ENCODE peak calls at places on chromosome 14, in four cellular contexts. G is GDM1, O is hippocampal formation, Q is kidney glomerular epithelial cell. S is an unnamed sample.

GRCh38 chr14:74915826-74916225 is 7.2 kb downstream of the RPS6KL1 start:
- DNase-seq in G (no peak), O (no peak), Q (no peak), S (no peak)

GRCh38 chr14:77707355-77707723 is 484 bp downstream of the ALKBH1 start:
- DNase-seq in G (no peak), O (peak), Q (peak), S (no peak)

GRCh38 chr14:97850886-97851285 is 1053.7 kb downstream of the VRK1 start:
- DNase-seq in G (no peak), O (no peak), Q (no peak), S (no peak)

GRCh38 chr14:70189678-70190077 is 927 bp upstream of the SLC8A3 start:
- DNase-seq in G (no peak), O (no peak), Q (no peak), S (no peak)

GRCh38 chr14:100525615-100526014 is 61.6 kb downstream of the BEGAIN start:
- DNase-seq in G (no peak), O (no peak), Q (no peak), S (no peak)

GRCh38 chr14:85731198-85731597 is 201.3 kb downstream of the FLRT2 start:
- DNase-seq in G (no peak), O (no peak), Q (peak), S (no peak)

GRCh38 chr14:43406936-43407335 is 1100.1 kb downstream of the FSCB start:
- DNase-seq in G (no peak), O (no peak), Q (no peak), S (no peak)

GRCh38 chr14:78519863-78520262 is 349.7 kb downstream of the NRXN3 start:
- DNase-seq in G (peak), O (no peak), Q (no peak), S (no peak)

GRCh38 chr14:91919814-91920213 is 27.7 kb downstream of the FBLN5 start:
- DNase-seq in G (no peak), O (no peak), Q (no peak), S (no peak)

GRCh38 chr14:75452324-75452723 is 24.5 kb downstream of the JDP2 start:
- DNase-seq in G (no peak), O (no peak), Q (no peak), S (no peak)

GRCh38 chr14:28303248-28303647 is 463.3 kb upstream of the FOXG1 start:
- DNase-seq in G (no peak), O (no peak), Q (no peak), S (no peak)

GRCh38 chr14:22469541-22470303 is 119.3 kb downstream of the DAD1 start:
- DNase-seq in G (no peak), O (no peak), Q (no peak), S (no peak)

GRCh38 chr14:99725774-99726537 is 41.9 kb downstream of the CYP46A1 start:
- DNase-seq in G (no peak), O (no peak), Q (no peak), S (no peak)

GRCh38 chr14:28742171-28742846 is 24.3 kb upstream of the FOXG1 start:
- DNase-seq in G (no peak), O (no peak), Q (no peak), S (no peak)

GRCh38 chr14:65019944-65020566 is 33.4 kb downstream of the FNTB start:
- DNase-seq in G (peak), O (peak), Q (peak), S (peak)

GRCh38 chr14:101595887-101596721 is 34.8 kb downstream of the DIO3 start:
- DNase-seq in G (peak), O (no peak), Q (no peak), S (peak)

GRCh38 chr14:23430733-23431105 is 4.7 kb downstream of the MYH7 start:
- DNase-seq in G (no peak), O (peak), Q (peak), S (no peak)

GRCh38 chr14:91149462-91149861 is 35.6 kb downstream of the DGLUCY start:
- DNase-seq in G (no peak), O (peak), Q (peak), S (no peak)

GRCh38 chr14:68574906-68575305 is 218.0 kb downstream of the ZFP36L1 start:
- DNase-seq in G (no peak), O (no peak), Q (no peak), S (no peak)

GRCh38 chr14:100673085-100673806 is 53.4 kb upstream of the DLK1 start:
- DNase-seq in G (no peak), O (no peak), Q (no peak), S (no peak)

GRCh38 chr14:98444077-98444476 is 827.9 kb downstream of the BCL11B start:
- DNase-seq in G (no peak), O (no peak), Q (no peak), S (no peak)

GRCh38 chr14:100827751-100828447 is 2.0 kb downstream of the MEG3 start:
- DNase-seq in G (no peak), O (no peak), Q (no peak), S (no peak)

GRCh38 chr14:73771848-73772705 is 57.9 kb upstream of the PNMA1 start:
- DNase-seq in G (peak), O (no peak), Q (peak), S (peak)

GRCh38 chr14:51285102-51285501 is 45.1 kb downstream of the TMX1 start:
- DNase-seq in G (no peak), O (no peak), Q (no peak), S (no peak)

GRCh38 chr14:86346818-86347384 is 817.0 kb downstream of the FLRT2 start:
- DNase-seq in G (no peak), O (no peak), Q (no peak), S (no peak)

GRCh38 chr14:94598816-94599655 is 13.2 kb upstream of the SERPINA3 start:
- DNase-seq in G (no peak), O (peak), Q (peak), S (no peak)

GRCh38 chr14:65132855-65133254 is 30.5 kb upstream of the MAX start:
- DNase-seq in G (no peak), O (no peak), Q (no peak), S (no peak)

GRCh38 chr14:23568600-23569310 is 1.2 kb upstream of the AP1G2 start:
- DNase-seq in G (peak), O (no peak), Q (peak), S (peak)

GRCh38 chr14:102775855-102776760 is 1.1 kb upstream of the TRAF3 start:
- DNase-seq in G (no peak), O (no peak), Q (peak), S (no peak)

GRCh38 chr14:69532561-69533335 is 41.9 kb downstream of the CCDC177 start:
- DNase-seq in G (no peak), O (no peak), Q (no peak), S (no peak)

GRCh38 chr14:94702629-94703028 is 67.3 kb downstream of the GSC start:
- DNase-seq in G (no peak), O (no peak), Q (no peak), S (no peak)

GRCh38 chr14:34433957-34434356 is 28.1 kb downstream of the SPTSSA start:
- DNase-seq in G (no peak), O (no peak), Q (no peak), S (no peak)

GRCh38 chr14:56036353-56036752 is 81.9 kb upstream of the PELI2 start:
- DNase-seq in G (no peak), O (no peak), Q (no peak), S (no peak)

GRCh38 chr14:90274808-90275454 is 18.6 kb downstream of the PSMC1 start:
- DNase-seq in G (no peak), O (no peak), Q (no peak), S (no peak)